ENCODE peak calls at places on chromosomes 4 and X, in ten cellular contexts. One of them, this sample, is unnamed.

GRCh38 chrX:43973249-43973672 is at the start of gene NDP:
- DNase-seq in fibroblast of lung: peak; percentile 28
- DNase-seq in neural progenitor cell: peak; percentile 39
- DNase-seq in HCT116: no peak
- DNase-seq in lower lobe of right lung: no peak
- DNase-seq in thoracic aorta: no peak
- DNase-seq in neuronal stem cell: no peak
- DNase-seq in hepatocyte: peak; percentile 36
- DNase-seq in mesenchymal stem cell: no peak
- DNase-seq in GM23248: peak; percentile 34
- DNase-seq in this sample: no peak

GRCh38 chr4:117481742-117482141 is 396.4 kb upstream of the TRAM1L1 start:
- DNase-seq in neural progenitor cell: no peak
- DNase-seq in lower lobe of right lung: no peak
- DNase-seq in hepatocyte: no peak
- DNase-seq in HCT116: no peak
- DNase-seq in fibroblast of lung: peak; percentile 67
- DNase-seq in mesenchymal stem cell: peak; percentile 33
- DNase-seq in GM23248: no peak
- DNase-seq in neuronal stem cell: no peak
- DNase-seq in thoracic aorta: no peak
- DNase-seq in this sample: no peak

GRCh38 chrX:77953708-77954107 is 15.7 kb downstream of the PGAM4 start:
- DNase-seq in HCT116: no peak
- DNase-seq in neural progenitor cell: no peak
- DNase-seq in thoracic aorta: no peak
- DNase-seq in hepatocyte: no peak
- DNase-seq in fibroblast of lung: no peak
- DNase-seq in neuronal stem cell: no peak
- DNase-seq in lower lobe of right lung: no peak
- DNase-seq in mesenchymal stem cell: no peak
- DNase-seq in GM23248: peak; percentile 32
- DNase-seq in this sample: no peak

GRCh38 chr4:160514126-160514525 is 1411.2 kb downstream of the RAPGEF2 start:
- DNase-seq in HCT116: no peak
- DNase-seq in neuronal stem cell: no peak
- DNase-seq in neural progenitor cell: no peak
- DNase-seq in thoracic aorta: no peak
- DNase-seq in fibroblast of lung: no peak
- DNase-seq in lower lobe of right lung: no peak
- DNase-seq in mesenchymal stem cell: no peak
- DNase-seq in GM23248: no peak
- DNase-seq in hepatocyte: no peak
- DNase-seq in this sample: no peak

GRCh38 chrX:31715675-31716074 is 643.8 kb upstream of the FTHL17 start:
- DNase-seq in neuronal stem cell: no peak
- DNase-seq in GM23248: no peak
- DNase-seq in neural progenitor cell: no peak
- DNase-seq in HCT116: no peak
- DNase-seq in fibroblast of lung: no peak
- DNase-seq in hepatocyte: peak; percentile 23
- DNase-seq in mesenchymal stem cell: peak; percentile 0
- DNase-seq in thoracic aorta: no peak
- DNase-seq in lower lobe of right lung: no peak
- DNase-seq in this sample: no peak

GRCh38 chr4:183094393-183095198 is 4.5 kb upstream of the WWC2 start:
- DNase-seq in GM23248: peak; percentile 61
- DNase-seq in thoracic aorta: no peak
- DNase-seq in hepatocyte: peak; percentile 40
- DNase-seq in fibroblast of lung: no peak
- DNase-seq in neural progenitor cell: no peak
- DNase-seq in HCT116: no peak
- DNase-seq in mesenchymal stem cell: no peak
- DNase-seq in neuronal stem cell: no peak
- DNase-seq in lower lobe of right lung: no peak
- DNase-seq in this sample: no peak

GRCh38 chr4:2399216-2399615 is 19.2 kb downstream of the ZFYVE28 start:
- DNase-seq in fibroblast of lung: no peak
- DNase-seq in neuronal stem cell: no peak
- DNase-seq in mesenchymal stem cell: no peak
- DNase-seq in HCT116: no peak
- DNase-seq in lower lobe of right lung: no peak
- DNase-seq in hepatocyte: no peak
- DNase-seq in GM23248: no peak
- DNase-seq in neural progenitor cell: no peak
- DNase-seq in thoracic aorta: no peak
- DNase-seq in this sample: no peak

GRCh38 chr4:143202824-143203223 is 18.1 kb downstream of the USP38 start:
- DNase-seq in neural progenitor cell: no peak
- DNase-seq in lower lobe of right lung: no peak
- DNase-seq in HCT116: no peak
- DNase-seq in neuronal stem cell: no peak
- DNase-seq in hepatocyte: no peak
- DNase-seq in mesenchymal stem cell: peak; percentile 35
- DNase-seq in fibroblast of lung: peak; percentile 58
- DNase-seq in GM23248: peak; percentile 43
- DNase-seq in thoracic aorta: no peak
- DNase-seq in this sample: no peak

GRCh38 chrX:23813808-23814207 is 30.8 kb downstream of the SAT1 start:
- DNase-seq in lower lobe of right lung: no peak
- DNase-seq in fibroblast of lung: no peak
- DNase-seq in mesenchymal stem cell: no peak
- DNase-seq in thoracic aorta: no peak
- DNase-seq in HCT116: no peak
- DNase-seq in GM23248: no peak
- DNase-seq in hepatocyte: no peak
- DNase-seq in neuronal stem cell: no peak
- DNase-seq in neural progenitor cell: no peak
- DNase-seq in this sample: no peak

GRCh38 chr4:111360906-111361305 is 738.0 kb upstream of the PITX2 start:
- DNase-seq in mesenchymal stem cell: no peak
- DNase-seq in lower lobe of right lung: no peak
- DNase-seq in thoracic aorta: no peak
- DNase-seq in neuronal stem cell: no peak
- DNase-seq in HCT116: no peak
- DNase-seq in hepatocyte: no peak
- DNase-seq in neural progenitor cell: no peak
- DNase-seq in fibroblast of lung: no peak
- DNase-seq in GM23248: peak; percentile 39
- DNase-seq in this sample: no peak

GRCh38 chr4:40053161-40053560 is 3.5 kb upstream of the N4BP2 start:
- DNase-seq in GM23248: no peak
- DNase-seq in fibroblast of lung: no peak
- DNase-seq in neuronal stem cell: no peak
- DNase-seq in mesenchymal stem cell: no peak
- DNase-seq in hepatocyte: no peak
- DNase-seq in neural progenitor cell: no peak
- DNase-seq in lower lobe of right lung: no peak
- DNase-seq in HCT116: no peak
- DNase-seq in thoracic aorta: no peak
- DNase-seq in this sample: no peak

GRCh38 chrX:46551494-46552128 is 6.4 kb upstream of the ZNF674 start:
- DNase-seq in neuronal stem cell: no peak
- DNase-seq in HCT116: no peak
- DNase-seq in fibroblast of lung: peak; percentile 45
- DNase-seq in thoracic aorta: no peak
- DNase-seq in lower lobe of right lung: no peak
- DNase-seq in GM23248: peak; percentile 41
- DNase-seq in hepatocyte: peak; percentile 25
- DNase-seq in neural progenitor cell: peak; percentile 9
- DNase-seq in mesenchymal stem cell: peak; percentile 72
- DNase-seq in this sample: no peak

GRCh38 chr4:108247511-108248088 is 78.9 kb upstream of the LEF1 start:
- DNase-seq in hepatocyte: peak; percentile 12
- DNase-seq in fibroblast of lung: no peak
- DNase-seq in thoracic aorta: no peak
- DNase-seq in HCT116: peak; percentile 8
- DNase-seq in neuronal stem cell: peak; percentile 61
- DNase-seq in lower lobe of right lung: no peak
- DNase-seq in mesenchymal stem cell: peak; percentile 33
- DNase-seq in neural progenitor cell: peak; percentile 69
- DNase-seq in GM23248: no peak
- DNase-seq in this sample: no peak

GRCh38 chr4:188611143-188611542 is 471.9 kb downstream of the TRIML1 start:
- DNase-seq in lower lobe of right lung: no peak
- DNase-seq in fibroblast of lung: no peak
- DNase-seq in thoracic aorta: no peak
- DNase-seq in mesenchymal stem cell: no peak
- DNase-seq in hepatocyte: no peak
- DNase-seq in neural progenitor cell: no peak
- DNase-seq in HCT116: no peak
- DNase-seq in neuronal stem cell: no peak
- DNase-seq in GM23248: no peak
- DNase-seq in this sample: no peak

GRCh38 chrX:49079489-49080428 is at the start of gene WDR45:
- DNase-seq in HCT116: no peak
- DNase-seq in fibroblast of lung: peak; percentile 73
- DNase-seq in neuronal stem cell: peak; percentile 31
- DNase-seq in GM23248: peak; percentile 86
- DNase-seq in hepatocyte: peak; percentile 79
- DNase-seq in thoracic aorta: no peak
- DNase-seq in neural progenitor cell: peak; percentile 65
- DNase-seq in mesenchymal stem cell: peak; percentile 78
- DNase-seq in lower lobe of right lung: peak; percentile 80
- DNase-seq in this sample: peak; percentile 70

GRCh38 chrX:50093627-50094026 is 107.2 kb downstream of the AKAP4 start:
- DNase-seq in neural progenitor cell: no peak
- DNase-seq in neuronal stem cell: no peak
- DNase-seq in GM23248: no peak
- DNase-seq in fibroblast of lung: no peak
- DNase-seq in thoracic aorta: no peak
- DNase-seq in hepatocyte: no peak
- DNase-seq in mesenchymal stem cell: no peak
- DNase-seq in lower lobe of right lung: no peak
- DNase-seq in HCT116: no peak
- DNase-seq in this sample: no peak

GRCh38 chr4:57312296-57312695 is 202.1 kb upstream of the IGFBP7 start:
- DNase-seq in GM23248: no peak
- DNase-seq in fibroblast of lung: no peak
- DNase-seq in neural progenitor cell: no peak
- DNase-seq in neuronal stem cell: no peak
- DNase-seq in lower lobe of right lung: no peak
- DNase-seq in hepatocyte: no peak
- DNase-seq in mesenchymal stem cell: no peak
- DNase-seq in thoracic aorta: no peak
- DNase-seq in HCT116: no peak
- DNase-seq in this sample: no peak

GRCh38 chrX:29024813-29025342 is 437.6 kb downstream of the IL1RAPL1 start:
- DNase-seq in neuronal stem cell: no peak
- DNase-seq in mesenchymal stem cell: peak; percentile 0
- DNase-seq in lower lobe of right lung: no peak
- DNase-seq in HCT116: no peak
- DNase-seq in GM23248: no peak
- DNase-seq in neural progenitor cell: no peak
- DNase-seq in hepatocyte: no peak
- DNase-seq in thoracic aorta: no peak
- DNase-seq in fibroblast of lung: peak; percentile 31
- DNase-seq in this sample: no peak

GRCh38 chr4:16225681-16225995 is 633 bp downstream of the TAPT1 start:
- DNase-seq in HCT116: no peak
- DNase-seq in hepatocyte: no peak
- DNase-seq in neuronal stem cell: no peak
- DNase-seq in fibroblast of lung: peak; percentile 19
- DNase-seq in mesenchymal stem cell: peak; percentile 33
- DNase-seq in thoracic aorta: no peak
- DNase-seq in lower lobe of right lung: no peak
- DNase-seq in GM23248: no peak
- DNase-seq in neural progenitor cell: no peak
- DNase-seq in this sample: no peak
- H3K27ac ChIP-seq in HCT116: peak overlapping the region; percentile 90
- H3K27ac ChIP-seq in hepatocyte: peak overlapping the region; percentile 97
- H3K27ac ChIP-seq in neuronal stem cell: no peak overlapping the region
- H3K27ac ChIP-seq in fibroblast of lung: no peak overlapping the region
- H3K27ac ChIP-seq in mesenchymal stem cell: peak overlapping the region; percentile 33
- H3K27ac ChIP-seq in thoracic aorta: peak overlapping the region; percentile 77
- H3K27ac ChIP-seq in lower lobe of right lung: peak overlapping the region; percentile 94
- H3K27ac ChIP-seq in GM23248: peak overlapping the region; percentile 7
- H3K27ac ChIP-seq in neural progenitor cell: no peak overlapping the region
- H3K27ac ChIP-seq in this sample: peak overlapping the region; percentile 99

DNA sequence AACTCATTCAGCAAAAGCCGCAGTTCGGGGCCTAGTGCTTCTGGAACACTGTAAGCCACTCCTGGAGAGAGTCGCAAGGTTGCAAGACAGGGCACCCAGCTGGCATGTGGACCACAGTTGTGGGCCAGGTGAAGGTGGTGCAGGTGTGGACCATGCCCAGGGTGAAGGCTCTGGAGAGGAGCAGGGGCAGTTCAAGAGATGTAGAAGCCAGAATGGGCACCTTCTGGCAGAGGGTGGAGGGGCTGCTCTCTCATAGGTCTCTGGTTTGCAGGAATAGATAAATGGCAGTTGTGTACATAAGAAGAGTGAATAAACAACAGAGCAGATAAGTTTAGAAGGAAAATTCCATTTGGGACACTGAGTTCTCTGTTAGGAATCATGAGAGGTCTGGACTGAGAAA is 38.6 kb downstream of the TNIP3 start:
- DNase-seq in fibroblast of lung: no peak
- DNase-seq in neuronal stem cell: no peak
- DNase-seq in GM23248: no peak
- DNase-seq in thoracic aorta: no peak
- DNase-seq in lower lobe of right lung: no peak
- DNase-seq in mesenchymal stem cell: no peak
- DNase-seq in HCT116: no peak
- DNase-seq in hepatocyte: no peak
- DNase-seq in neural progenitor cell: no peak
- DNase-seq in this sample: no peak
- H3K4me1 ChIP-seq in fibroblast of lung: no peaks in the 10 kb centered on the region
- H3K4me1 ChIP-seq in neuronal stem cell: no peaks in the 10 kb centered on the region
- H3K4me1 ChIP-seq in GM23248: no peaks in the 10 kb centered on the region
- H3K4me1 ChIP-seq in thoracic aorta: no peaks in the 10 kb centered on the region
- H3K4me1 ChIP-seq in lower lobe of right lung: no peaks in the 10 kb centered on the region
- H3K4me1 ChIP-seq in mesenchymal stem cell: no peaks in the 10 kb centered on the region
- H3K4me1 ChIP-seq in HCT116: no peaks in the 10 kb centered on the region
- H3K4me1 ChIP-seq in hepatocyte: no peaks in the 10 kb centered on the region
- H3K4me1 ChIP-seq in neural progenitor cell: no peaks in the 10 kb centered on the region
- H3K4me1 ChIP-seq in this sample: no peaks in the 10 kb centered on the region

DNA sequence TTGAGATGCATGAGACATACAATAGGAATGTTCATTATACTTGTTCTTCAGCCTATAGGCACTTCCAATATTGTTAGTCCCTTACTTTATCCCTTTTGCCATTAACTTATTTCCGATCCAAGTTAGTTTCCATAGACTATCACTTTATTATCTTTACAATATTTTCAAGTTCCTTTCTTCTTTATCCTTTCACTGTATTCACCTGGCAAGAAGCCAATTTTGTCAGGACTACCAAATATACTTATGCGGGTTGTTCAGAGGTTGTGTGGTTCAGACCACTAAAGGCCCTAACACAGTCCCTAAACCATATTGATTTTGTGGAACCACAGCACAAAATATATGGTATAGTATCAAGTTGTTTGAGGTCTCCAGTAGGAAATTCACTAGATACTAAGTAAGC is 245.0 kb upstream of the HTR2C start:
- DNase-seq in thoracic aorta: no peak
- DNase-seq in GM23248: no peak
- DNase-seq in hepatocyte: no peak
- DNase-seq in neuronal stem cell: no peak
- DNase-seq in lower lobe of right lung: no peak
- DNase-seq in HCT116: no peak
- DNase-seq in mesenchymal stem cell: no peak
- DNase-seq in neural progenitor cell: no peak
- DNase-seq in fibroblast of lung: no peak
- DNase-seq in this sample: no peak
- H3K27me3 ChIP-seq in thoracic aorta: no peaks in the 10 kb centered on the region
- H3K27me3 ChIP-seq in GM23248: no peaks in the 10 kb centered on the region
- H3K27me3 ChIP-seq in hepatocyte: no peaks in the 10 kb centered on the region
- H3K27me3 ChIP-seq in neuronal stem cell: no peaks in the 10 kb centered on the region
- H3K27me3 ChIP-seq in lower lobe of right lung: no peaks in the 10 kb centered on the region
- H3K27me3 ChIP-seq in HCT116: no peaks in the 10 kb centered on the region
- H3K27me3 ChIP-seq in mesenchymal stem cell: no peaks in the 10 kb centered on the region
- H3K27me3 ChIP-seq in neural progenitor cell: no peaks in the 10 kb centered on the region
- H3K27me3 ChIP-seq in fibroblast of lung: no peaks in the 10 kb centered on the region
- H3K27me3 ChIP-seq in this sample: no peaks in the 10 kb centered on the region

GRCh38 chr4:95544433-95545103 is 4.2 kb downstream of the UNC5C start:
- DNase-seq in neuronal stem cell: no peak
- DNase-seq in thoracic aorta: no peak
- DNase-seq in fibroblast of lung: peak; percentile 50
- DNase-seq in HCT116: no peak
- DNase-seq in mesenchymal stem cell: peak; percentile 74
- DNase-seq in GM23248: no peak
- DNase-seq in neural progenitor cell: no peak
- DNase-seq in hepatocyte: no peak
- DNase-seq in lower lobe of right lung: no peak
- DNase-seq in this sample: no peak
- H3K27ac ChIP-seq in neuronal stem cell: no peak overlapping the region
- H3K27ac ChIP-seq in thoracic aorta: peak overlapping the region; percentile 61
- H3K27ac ChIP-seq in fibroblast of lung: no peak overlapping the region
- H3K27ac ChIP-seq in HCT116: no peak overlapping the region
- H3K27ac ChIP-seq in mesenchymal stem cell: no peak overlapping the region
- H3K27ac ChIP-seq in GM23248: no peak overlapping the region
- H3K27ac ChIP-seq in neural progenitor cell: no peak overlapping the region
- H3K27ac ChIP-seq in hepatocyte: peak overlapping the region; percentile 25
- H3K27ac ChIP-seq in lower lobe of right lung: no peak overlapping the region
- H3K27ac ChIP-seq in this sample: peak overlapping the region; percentile 98

This sample was measured in tibial artery.